ENCODE peak calls at places on chromosomes 1 and 21, in four cellular contexts. One of them, this sample, is unnamed.
A peak's percentile ranks its signal among the peaks of the same experiment; 100 is the strongest.

GRCh38 chr1:41368384-41368783 is 7.2 kb downstream of the FOXO6 start:
- DNase-seq in heart left ventricle: no peak
- DNase-seq in AG04450: no peak
- DNase-seq in A549: no peak
- DNase-seq in this sample: no peak

GRCh38 chr1:193115629-193116227 is 6.1 kb upstream of the CDC73 start:
- DNase-seq in heart left ventricle: no peak
- DNase-seq in AG04450: peak; percentile 97
- DNase-seq in A549: peak; percentile 83
- DNase-seq in this sample: no peak

GRCh38 chr1:25631750-25632495 is 15.3 kb downstream of the MAN1C1 start:
- DNase-seq in A549: no peak
- DNase-seq in AG04450: no peak
- DNase-seq in heart left ventricle: no peak
- DNase-seq in this sample: no peak

GRCh38 chr1:185973645-185974044 is 239.5 kb downstream of the HMCN1 start:
- DNase-seq in A549: no peak
- DNase-seq in heart left ventricle: no peak
- DNase-seq in AG04450: peak; percentile 86
- DNase-seq in this sample: no peak

GRCh38 chr1:225426395-225427248 is 1.2 kb downstream of the LBR start:
- DNase-seq in A549: peak; percentile 26
- DNase-seq in heart left ventricle: no peak
- DNase-seq in AG04450: no peak
- DNase-seq in this sample: no peak

GRCh38 chr21:28485301-28486022 is 507.2 kb downstream of the LTN1 start:
- DNase-seq in heart left ventricle: no peak
- DNase-seq in AG04450: peak; percentile 2
- DNase-seq in A549: no peak
- DNase-seq in this sample: no peak

GRCh38 chr1:201539561-201540404 is 856 bp downstream of the NAV1 start:
- DNase-seq in heart left ventricle: peak; percentile 72
- DNase-seq in AG04450: no peak
- DNase-seq in A549: no peak
- DNase-seq in this sample: no peak

GRCh38 chr1:225602590-225603206 is 50.2 kb downstream of the ENAH start:
- DNase-seq in AG04450: no peak
- DNase-seq in A549: no peak
- DNase-seq in heart left ventricle: no peak
- DNase-seq in this sample: no peak

GRCh38 chr1:20678599-20678998 is 17.4 kb upstream of the DDOST start:
- DNase-seq in AG04450: no peak
- DNase-seq in A549: no peak
- DNase-seq in heart left ventricle: no peak
- DNase-seq in this sample: no peak

GRCh38 chr1:87334351-87335174 is 5.9 kb downstream of the LMO4 start:
- DNase-seq in A549: no peak
- DNase-seq in heart left ventricle: no peak
- DNase-seq in AG04450: no peak
- DNase-seq in this sample: peak; percentile 51

GRCh38 chr1:8643542-8644536 is 173.6 kb downstream of the RERE start:
- DNase-seq in AG04450: no peak
- DNase-seq in A549: no peak
- DNase-seq in heart left ventricle: no peak
- DNase-seq in this sample: no peak

GRCh38 chr1:209875510-209875909 is 47.7 kb downstream of the UTP25 start:
- DNase-seq in heart left ventricle: no peak
- DNase-seq in AG04450: no peak
- DNase-seq in A549: peak; percentile 33
- DNase-seq in this sample: no peak

GRCh38 chr1:181033799-181034391 is at the start of gene MR1:
- DNase-seq in A549: peak; percentile 71
- DNase-seq in heart left ventricle: no peak
- DNase-seq in AG04450: peak; percentile 38
- DNase-seq in this sample: peak; percentile 87

GRCh38 chr1:15975358-15975804 is 520 bp downstream of the ZBTB17 start:
- DNase-seq in heart left ventricle: peak; percentile 71
- DNase-seq in A549: peak; percentile 33
- DNase-seq in AG04450: no peak
- DNase-seq in this sample: peak; percentile 82

GRCh38 chr1:202805886-202806511 is 2.2 kb downstream of the KDM5B start:
- DNase-seq in AG04450: no peak
- DNase-seq in A549: no peak
- DNase-seq in heart left ventricle: no peak
- DNase-seq in this sample: no peak

GRCh38 chr1:179630719-179631118 is 39.1 kb downstream of the TDRD5 start:
- DNase-seq in heart left ventricle: no peak
- DNase-seq in AG04450: no peak
- DNase-seq in A549: no peak
- DNase-seq in this sample: no peak

GRCh38 chr1:33455537-33456301 is 16.7 kb upstream of the ZSCAN20 start:
- DNase-seq in AG04450: peak; percentile 72
- DNase-seq in heart left ventricle: peak; percentile 55
- DNase-seq in A549: peak; percentile 49
- DNase-seq in this sample: peak; percentile 28

GRCh38 chr1:86247553-86248279 is 91.1 kb upstream of the COL24A1 start:
- DNase-seq in heart left ventricle: no peak
- DNase-seq in A549: no peak
- DNase-seq in AG04450: no peak
- DNase-seq in this sample: no peak

GRCh38 chr1:202193614-202194327 is at the start of gene LGR6:
- DNase-seq in AG04450: no peak
- DNase-seq in A549: no peak
- DNase-seq in heart left ventricle: no peak
- DNase-seq in this sample: no peak

GRCh38 chr1:22739648-22740385 is 29.2 kb downstream of the EPHB2 start:
- DNase-seq in A549: peak; percentile 81
- DNase-seq in AG04450: peak; percentile 74
- DNase-seq in heart left ventricle: no peak
- DNase-seq in this sample: no peak

GRCh38 chr21:36858320-36858957 is 108.0 kb downstream of the HLCS start:
- DNase-seq in heart left ventricle: no peak
- DNase-seq in A549: peak; percentile 17
- DNase-seq in AG04450: no peak
- DNase-seq in this sample: no peak

GRCh38 chr1:3049905-3050304 is 19.1 kb upstream of the PRDM16 start:
- DNase-seq in AG04450: no peak
- DNase-seq in A549: no peak
- DNase-seq in heart left ventricle: no peak
- DNase-seq in this sample: no peak

GRCh38 chr1:196344462-196344861 is 263.8 kb downstream of the KCNT2 start:
- DNase-seq in heart left ventricle: no peak
- DNase-seq in AG04450: no peak
- DNase-seq in A549: no peak
- DNase-seq in this sample: no peak

GRCh38 chr1:173444757-173445156 is 32.4 kb upstream of the PRDX6 start:
- DNase-seq in AG04450: no peak
- DNase-seq in A549: no peak
- DNase-seq in heart left ventricle: no peak
- DNase-seq in this sample: no peak

GRCh38 chr1:170664828-170665617 is 1.1 kb downstream of the PRRX1 start:
- DNase-seq in heart left ventricle: no peak
- DNase-seq in AG04450: no peak
- DNase-seq in A549: no peak
- DNase-seq in this sample: no peak

GRCh38 chr1:206461602-206462455 is 8.4 kb upstream of the IKBKE start:
- DNase-seq in AG04450: peak; percentile 41
- DNase-seq in A549: peak; percentile 77
- DNase-seq in heart left ventricle: peak; percentile 68
- DNase-seq in this sample: peak; percentile 47

GRCh38 chr1:178344513-178345077 is 152.2 kb downstream of the CLEC20A start:
- DNase-seq in AG04450: peak; percentile 55
- DNase-seq in A549: peak; percentile 17
- DNase-seq in heart left ventricle: no peak
- DNase-seq in this sample: no peak

GRCh38 chr1:12157366-12158231 is 9.2 kb upstream of the TNFRSF1B start:
- DNase-seq in AG04450: no peak
- DNase-seq in heart left ventricle: no peak
- DNase-seq in A549: no peak
- DNase-seq in this sample: no peak

GRCh38 chr1:26938659-26939025 is 17.1 kb downstream of the NUDC start:
- DNase-seq in AG04450: no peak
- DNase-seq in A549: no peak
- DNase-seq in heart left ventricle: no peak
- DNase-seq in this sample: no peak

GRCh38 chr1:26994772-26995625 is 1.5 kb downstream of the TRNP1 start:
- DNase-seq in heart left ventricle: no peak
- DNase-seq in A549: no peak
- DNase-seq in AG04450: no peak
- DNase-seq in this sample: no peak

GRCh38 chr1:61079898-61080336 is 2.4 kb upstream of the NFIA start:
- DNase-seq in AG04450: peak; percentile 34
- DNase-seq in A549: no peak
- DNase-seq in heart left ventricle: peak; percentile 88
- DNase-seq in this sample: no peak

GRCh38 chr1:165896277-165896676 is 68.9 kb downstream of the UCK2 start:
- DNase-seq in AG04450: peak; percentile 83
- DNase-seq in heart left ventricle: no peak
- DNase-seq in A549: no peak
- DNase-seq in this sample: no peak

GRCh38 chr1:228830954-228831481 is 95.7 kb downstream of the RHOU start:
- DNase-seq in AG04450: peak; percentile 4
- DNase-seq in heart left ventricle: no peak
- DNase-seq in A549: peak; percentile 58
- DNase-seq in this sample: no peak

GRCh38 chr1:230091473-230092231 is 24.6 kb downstream of the GALNT2 start:
- DNase-seq in A549: no peak
- DNase-seq in heart left ventricle: no peak
- DNase-seq in AG04450: no peak
- DNase-seq in this sample: no peak

GRCh38 chr1:225580180-225581099 is 72.5 kb downstream of the ENAH start:
- DNase-seq in AG04450: no peak
- DNase-seq in A549: no peak
- DNase-seq in heart left ventricle: no peak
- DNase-seq in this sample: no peak

GRCh38 chr1:62076286-62076685 is 118.4 kb upstream of the L1TD1 start:
- DNase-seq in heart left ventricle: no peak
- DNase-seq in AG04450: peak; percentile 4
- DNase-seq in A549: peak; percentile 10
- DNase-seq in this sample: no peak

GRCh38 chr21:41873005-41873404 is 6.1 kb downstream of the PRDM15 start:
- DNase-seq in AG04450: no peak
- DNase-seq in heart left ventricle: no peak
- DNase-seq in A549: no peak
- DNase-seq in this sample: no peak

GRCh38 chr1:41673355-41673754 is 188.9 kb upstream of the EDN2 start:
- DNase-seq in heart left ventricle: no peak
- DNase-seq in A549: no peak
- DNase-seq in AG04450: no peak
- DNase-seq in this sample: peak; percentile 61

GRCh38 chr1:32742956-32743355 is 40.4 kb upstream of the SYNC start:
- DNase-seq in AG04450: no peak
- DNase-seq in A549: no peak
- DNase-seq in heart left ventricle: no peak
- DNase-seq in this sample: no peak

GRCh38 chr1:30686236-30686635 is 37.1 kb downstream of the MATN1 start:
- DNase-seq in heart left ventricle: no peak
- DNase-seq in A549: no peak
- DNase-seq in AG04450: no peak
- DNase-seq in this sample: no peak
- H3K4me3 ChIP-seq in heart left ventricle: no peak overlapping the region
- H3K4me3 ChIP-seq in A549: no peak overlapping the region
- H3K4me3 ChIP-seq in AG04450: no peak overlapping the region
- H3K4me3 ChIP-seq in this sample: no peak overlapping the region

GRCh38 chr21:35204850-35205564 is 155.9 kb upstream of the RUNX1 start:
- DNase-seq in AG04450: peak; percentile 93
- DNase-seq in A549: no peak
- DNase-seq in heart left ventricle: peak; percentile 85
- DNase-seq in this sample: no peak
- H3K4me3 ChIP-seq in AG04450: peak overlapping the region; percentile 14
- H3K4me3 ChIP-seq in A549: no peak overlapping the region
- H3K4me3 ChIP-seq in heart left ventricle: peak overlapping the region; percentile 43
- H3K4me3 ChIP-seq in this sample: peak overlapping the region; percentile 21

GRCh38 chr21:45857761-45858160 is 123.8 kb upstream of the COL6A1 start:
- DNase-seq in A549: no peak
- DNase-seq in heart left ventricle: no peak
- DNase-seq in AG04450: no peak
- DNase-seq in this sample: no peak

GRCh38 chr21:45856422-45856821 is 125.1 kb upstream of the COL6A1 start:
- DNase-seq in heart left ventricle: no peak
- DNase-seq in A549: no peak
- DNase-seq in AG04450: no peak
- DNase-seq in this sample: no peak

GRCh38 chr21:45858180-45858579 is 123.4 kb upstream of the COL6A1 start:
- DNase-seq in A549: no peak
- DNase-seq in heart left ventricle: no peak
- DNase-seq in AG04450: no peak
- DNase-seq in this sample: no peak

GRCh38 chr21:45855248-45855801 is 126.2 kb upstream of the COL6A1 start:
- DNase-seq in heart left ventricle: no peak
- DNase-seq in A549: no peak
- DNase-seq in AG04450: no peak
- DNase-seq in this sample: no peak

GRCh38 chr21:45856940-45857339 is 124.6 kb upstream of the COL6A1 start:
- DNase-seq in heart left ventricle: no peak
- DNase-seq in AG04450: no peak
- DNase-seq in A549: no peak
- DNase-seq in this sample: no peak
- H3K4me3 ChIP-seq in heart left ventricle: no peak overlapping the region
- H3K4me3 ChIP-seq in AG04450: no peak overlapping the region
- H3K4me3 ChIP-seq in A549: no peak overlapping the region
- H3K4me3 ChIP-seq in this sample: no peak overlapping the region

GRCh38 chr1:24021403-24022266 is 41.5 kb upstream of the SRSF10 start:
- DNase-seq in heart left ventricle: peak; percentile 41
- DNase-seq in A549: no peak
- DNase-seq in AG04450: no peak
- DNase-seq in this sample: no peak

GRCh38 chr1:24020470-24020869 is 40.3 kb upstream of the SRSF10 start:
- DNase-seq in heart left ventricle: no peak
- DNase-seq in A549: no peak
- DNase-seq in AG04450: no peak
- DNase-seq in this sample: no peak

GRCh38 chr1:24015226-24016210 is 35.4 kb upstream of the SRSF10 start:
- DNase-seq in AG04450: no peak
- DNase-seq in A549: no peak
- DNase-seq in heart left ventricle: peak; percentile 38
- DNase-seq in this sample: no peak

GRCh38 chr1:24020032-24020431 is 39.9 kb upstream of the SRSF10 start:
- DNase-seq in heart left ventricle: peak; percentile 56
- DNase-seq in A549: no peak
- DNase-seq in AG04450: no peak
- DNase-seq in this sample: no peak

GRCh38 chr1:24018611-24019580 is 38.8 kb upstream of the SRSF10 start:
- DNase-seq in heart left ventricle: peak; percentile 96
- DNase-seq in AG04450: peak; percentile 99
- DNase-seq in A549: peak; percentile 90
- DNase-seq in this sample: no peak
- H3K4me3 ChIP-seq in heart left ventricle: no peak overlapping the region
- H3K4me3 ChIP-seq in AG04450: peak overlapping the region; percentile 34
- H3K4me3 ChIP-seq in A549: peak overlapping the region; percentile 17
- H3K4me3 ChIP-seq in this sample: no peak overlapping the region